ENCODE peak calls at places on chromosomes 13 and 19, in six cellular contexts. I, X, Q, T, D and M are unnamed samples.

GRCh38 chr19:2097330-2098327 is 914 bp downstream of the IZUMO4 start:
- DNase-seq in I (no peak), X (no peak), Q (no peak), T (no peak), D (no peak), M (no peak)

GRCh38 chr13:93624371-93624777 is 397.8 kb downstream of the GPC6 start:
- DNase-seq in I (no peak), X (no peak), Q (no peak), T (no peak), D (no peak), M (no peak)

GRCh38 chr13:26707122-26708006 is 53.2 kb downstream of the GPR12 start:
- DNase-seq in I (no peak), X (peak), Q (peak), T (peak), D (peak), M (peak)

GRCh38 chr13:42899266-42899665 is 92.8 kb downstream of the EPSTI1 start:
- DNase-seq in I (peak), X (no peak), Q (no peak), T (no peak), D (no peak), M (no peak)

GRCh38 chr13:19822673-19823072 is 39.9 kb upstream of the PSPC1 start:
- DNase-seq in I (no peak), X (no peak), Q (no peak), T (no peak), D (no peak), M (no peak)

GRCh38 chr19:42512743-42513304 is 15.5 kb downstream of the CEACAM1 start:
- DNase-seq in I (peak), X (no peak), Q (no peak), T (no peak), D (no peak), M (no peak)

GRCh38 chr13:26425439-26426358 is 131.8 kb upstream of the WASF3 start:
- DNase-seq in I (no peak), X (no peak), Q (no peak), T (no peak), D (peak), M (no peak)

GRCh38 chr13:46578590-46578975 is 25.6 kb downstream of the LRCH1 start:
- DNase-seq in I (no peak), X (no peak), Q (no peak), T (no peak), D (no peak), M (no peak)

GRCh38 chr19:3304871-3305423 is 61.4 kb upstream of the NFIC start:
- DNase-seq in I (peak), X (peak), Q (peak), T (peak), D (peak), M (peak)

GRCh38 chr13:45782327-45783045 is 69.1 kb downstream of the SIAH3 start:
- DNase-seq in I (no peak), X (no peak), Q (no peak), T (no peak), D (no peak), M (peak)

GRCh38 chr19:45876411-45877197 is 9.3 kb downstream of the IRF2BP1 start:
- DNase-seq in I (no peak), X (no peak), Q (peak), T (peak), D (peak), M (peak)

GRCh38 chr19:58406818-58407657 is 1.4 kb upstream of the ZNF584 start:
- DNase-seq in I (no peak), X (no peak), Q (no peak), T (no peak), D (peak), M (peak)

GRCh38 chr13:26989261-26990007 is 182.2 kb downstream of the USP12 start:
- DNase-seq in I (no peak), X (no peak), Q (no peak), T (no peak), D (no peak), M (peak)

GRCh38 chr13:42174344-42175162 is 97.4 kb upstream of the AKAP11 start:
- DNase-seq in I (no peak), X (no peak), Q (peak), T (peak), D (no peak), M (no peak)

GRCh38 chr19:5460748-5461147 is 5.5 kb downstream of the ZNRF4 start:
- DNase-seq in I (no peak), X (no peak), Q (no peak), T (peak), D (no peak), M (no peak)

GRCh38 chr19:1189419-1189818 is 15.4 kb upstream of the SBNO2 start:
- DNase-seq in I (no peak), X (no peak), Q (no peak), T (peak), D (no peak), M (peak)

GRCh38 chr13:94343243-94343585 is 136.3 kb downstream of the DCT start:
- DNase-seq in I (no peak), X (no peak), Q (no peak), T (no peak), D (no peak), M (no peak)

GRCh38 chr19:32363175-32363574 is 17.8 kb downstream of the ZNF507 start:
- DNase-seq in I (no peak), X (no peak), Q (no peak), T (no peak), D (peak), M (no peak)

GRCh38 chr19:17076539-17076919 is 952 bp downstream of the MYO9B start:
- DNase-seq in I (no peak), X (no peak), Q (peak), T (no peak), D (no peak), M (peak)

GRCh38 chr19:21023901-21024300 is 3.4 kb downstream of the ZNF430 start:
- DNase-seq in I (no peak), X (no peak), Q (no peak), T (no peak), D (no peak), M (no peak)

GRCh38 chr19:1851581-1852293 is 3.5 kb upstream of the REXO1 start:
- DNase-seq in I (no peak), X (no peak), Q (no peak), T (no peak), D (no peak), M (no peak)

GRCh38 chr19:4343056-4343844 is at the start of gene MPND:
- DNase-seq in I (peak), X (peak), Q (peak), T (peak), D (peak), M (peak)

GRCh38 chr13:66805657-66806056 is 424.5 kb downstream of the PCDH9 start:
- DNase-seq in I (no peak), X (no peak), Q (peak), T (no peak), D (no peak), M (no peak)

GRCh38 chr13:113881614-113882265 is 17.9 kb upstream of the GAS6 start:
- DNase-seq in I (no peak), X (no peak), Q (peak), T (no peak), D (no peak), M (no peak)

GRCh38 chr13:60398949-60399589 is 2.0 kb downstream of the TDRD3 start:
- DNase-seq in I (no peak), X (no peak), Q (peak), T (no peak), D (no peak), M (peak)

GRCh38 chr13:110330491-110331001 is 23.5 kb downstream of the COL4A2 start:
- DNase-seq in I (no peak), X (no peak), Q (no peak), T (no peak), D (no peak), M (no peak)
- TF ChIP-seq MYC in I (no peak), X (no peak), Q (no peak), T (no peak), D (no peak), M (no peak)

DNA sequence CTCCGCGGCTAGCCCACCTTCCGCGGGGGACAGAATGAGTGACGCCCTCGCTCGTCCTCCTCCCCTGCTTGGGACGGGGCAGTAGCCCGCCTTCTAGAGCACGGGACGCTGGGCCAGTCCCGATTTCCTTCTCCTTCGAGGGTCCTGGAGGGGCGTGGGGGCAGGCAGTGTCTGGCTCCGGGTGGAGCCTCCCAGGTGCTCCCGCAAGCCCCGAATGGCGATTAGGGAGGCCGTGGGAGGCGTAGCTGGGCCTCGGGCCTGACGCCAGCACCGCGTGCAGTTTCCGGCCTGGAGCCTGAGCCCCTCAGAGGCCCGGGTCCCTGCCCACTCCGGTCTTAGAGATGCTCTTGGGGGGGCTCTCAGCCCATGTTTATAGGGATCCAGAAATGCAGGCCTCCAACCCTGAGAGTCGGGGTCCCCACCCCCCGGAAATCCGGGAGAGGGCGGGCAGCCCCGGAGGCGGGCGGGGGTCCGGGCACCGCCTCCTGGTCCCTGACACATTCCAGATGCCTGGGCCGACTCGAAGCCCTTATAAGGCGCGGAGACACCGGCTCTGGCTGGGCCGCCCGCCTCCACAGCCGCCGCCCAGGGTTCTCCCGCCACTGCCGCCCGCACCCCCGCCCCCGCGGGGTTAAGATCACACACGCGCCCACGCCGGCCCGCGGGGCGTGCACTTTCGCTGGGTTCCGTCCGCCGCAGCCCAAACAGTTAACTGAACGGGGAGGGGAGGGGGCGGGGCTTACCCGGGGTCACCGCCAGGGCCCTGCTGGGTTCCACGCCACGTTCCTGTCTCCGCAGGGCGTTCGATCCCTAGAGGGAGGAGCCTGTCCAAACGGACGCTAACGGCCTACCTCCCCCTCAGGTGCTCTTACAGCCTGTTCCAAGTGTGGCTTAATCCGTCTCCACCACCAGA is 1.5 kb downstream of the MYADM start:
- DNase-seq in I (no peak), X (peak), Q (peak), T (peak), D (peak), M (peak)
- TF ChIP-seq POLR2A in I (no peak), X (no peak), Q (peak), T (peak), D (peak), M (peak)

DNA sequence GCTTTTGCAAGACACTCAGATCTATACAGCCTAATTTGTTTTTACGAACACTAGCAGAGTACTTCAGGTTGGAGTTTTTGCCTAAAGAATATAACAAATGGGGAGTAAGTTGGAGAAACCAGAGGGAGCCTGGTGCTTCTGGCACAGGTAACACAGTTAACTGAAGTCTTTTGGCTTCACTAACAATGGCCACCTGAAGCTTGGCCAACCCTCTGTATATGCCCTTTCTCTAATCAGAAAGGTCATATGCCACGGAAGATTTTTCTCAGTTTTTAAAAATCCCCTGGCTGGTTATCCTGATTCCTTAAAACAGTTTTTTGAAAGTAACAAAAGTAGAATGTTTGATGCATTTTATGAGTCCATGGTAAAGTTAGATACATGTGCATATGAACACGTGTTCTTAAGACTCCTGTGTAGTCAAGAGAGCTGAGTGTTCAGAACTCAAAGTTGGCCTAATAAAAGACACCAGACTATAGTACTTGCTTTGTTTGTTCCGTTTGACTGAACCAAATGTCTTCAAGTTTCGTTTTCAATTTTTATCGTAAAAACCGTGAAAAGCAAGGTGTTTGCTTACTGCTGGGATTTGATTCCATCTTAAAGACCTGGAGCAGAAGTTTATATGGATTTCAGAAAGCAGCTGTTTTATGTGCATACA is 137.5 kb downstream of the KCNRG start:
- DNase-seq in I (no peak), X (no peak), Q (no peak), T (no peak), D (no peak), M (no peak)
- H3K4me3 ChIP-seq in I (no peak), X (no peak), Q (no peak), T (no peak), D (no peak), M (no peak)

DNA sequence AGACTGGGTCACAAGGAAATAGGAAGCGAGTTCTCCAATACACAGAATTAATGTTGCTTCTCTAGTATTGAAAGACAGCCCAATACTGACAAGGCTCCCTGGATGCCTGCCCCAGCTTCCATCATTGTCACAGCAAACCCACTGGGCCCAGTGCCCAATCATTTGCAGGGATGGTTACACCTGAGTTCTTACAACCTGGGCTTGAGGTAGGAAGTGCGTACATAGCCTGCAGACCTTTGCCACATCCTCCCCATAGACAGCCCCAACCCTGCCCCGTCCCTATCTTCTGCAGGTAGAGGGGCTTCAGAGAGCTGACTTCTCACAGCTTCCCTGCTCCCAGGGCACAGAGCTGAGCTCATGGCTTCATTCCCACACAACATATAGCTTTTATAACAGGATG is 108.1 kb upstream of the UBL3 start:
- DNase-seq in I (no peak), X (no peak), Q (no peak), T (no peak), D (no peak), M (no peak)
- TF ChIP-seq MYC in I (no peak), X (no peak), Q (no peak), T (no peak), D (no peak), M (no peak)

DNA sequence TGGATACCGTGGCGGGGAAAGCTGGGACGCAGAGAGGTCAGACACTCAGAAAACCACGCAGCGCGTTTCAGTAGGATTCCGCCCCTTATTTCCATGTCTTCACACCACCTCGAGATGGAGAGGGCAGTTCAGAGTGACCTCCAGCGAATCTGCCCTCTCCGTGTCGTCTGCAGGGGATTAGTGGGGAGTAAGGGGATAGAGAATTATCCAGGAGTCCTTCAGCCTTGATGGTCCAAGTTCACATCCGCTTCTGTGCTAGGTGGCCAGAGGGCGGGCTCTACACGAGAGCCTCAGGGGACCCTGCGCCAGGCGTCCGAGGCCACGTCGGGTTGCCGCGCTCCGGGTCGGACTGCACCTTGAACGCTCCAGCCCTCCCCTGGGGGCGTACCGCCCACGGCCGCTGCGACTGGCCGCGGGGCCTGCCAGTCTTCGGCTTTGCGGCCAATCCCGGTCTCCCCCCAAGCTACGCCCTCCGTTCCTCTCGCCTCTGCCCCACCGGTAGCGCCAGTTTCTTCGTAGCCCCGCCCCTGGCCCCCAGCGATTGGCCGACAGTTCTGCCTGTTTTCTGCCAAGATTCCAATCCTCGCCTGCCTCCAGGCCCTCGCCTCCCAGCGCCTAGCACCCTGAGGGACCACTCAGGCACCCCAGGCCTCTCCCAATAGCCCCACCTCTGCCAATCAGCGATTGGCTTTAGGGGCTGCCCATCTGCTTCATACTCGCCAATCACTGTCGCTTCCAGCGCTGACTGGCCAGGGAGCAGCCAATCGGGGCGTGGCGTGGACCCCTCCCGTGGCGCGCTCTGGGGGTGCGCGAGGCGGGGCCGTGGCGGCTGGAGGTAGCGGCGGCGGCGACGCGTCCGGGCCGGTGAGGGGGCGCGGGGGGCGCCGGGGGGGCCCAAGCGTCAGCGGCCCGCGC is at the start of gene SLC25A42:
- DNase-seq in I (peak), X (peak), Q (peak), T (peak), D (peak), M (peak)
- TF ChIP-seq POLR2A in I (peak), X (no peak), Q (peak), T (peak), D (peak), M (peak)

GRCh38 chr13:83907196-83907989 is 25.1 kb upstream of the SLITRK1 start:
- DNase-seq in I (no peak), X (no peak), Q (no peak), T (no peak), D (no peak), M (no peak)
- H3K4me3 ChIP-seq in I (no peak), X (no peak), Q (no peak), T (no peak), D (no peak), M (no peak)